ENCODE peak calls at places on chromosomes 12 and 14, in four cellular contexts. One of them, this sample, is unnamed.

GRCh38 chr14:76938092-76938500 is 90.4 kb downstream of the IRF2BPL start:
- DNase-seq in HCT116: no peak
- DNase-seq in HepG2: no peak
- DNase-seq in K562: no peak
- DNase-seq in this sample: no peak

GRCh38 chr12:45745861-45746277 is 16.4 kb downstream of the ARID2 start:
- DNase-seq in HCT116: no peak
- DNase-seq in HepG2: no peak
- DNase-seq in K562: no peak
- DNase-seq in this sample: no peak

GRCh38 chr14:65496178-65496993 is 83.9 kb downstream of the FUT8 start:
- DNase-seq in HCT116: no peak
- DNase-seq in HepG2: no peak
- DNase-seq in K562: no peak
- DNase-seq in this sample: no peak

GRCh38 chr14:42140001-42140400 is 533.3 kb downstream of the LRFN5 start:
- DNase-seq in HCT116: no peak
- DNase-seq in HepG2: no peak
- DNase-seq in K562: no peak
- DNase-seq in this sample: no peak

GRCh38 chr12:53061404-53062010 is 11.6 kb downstream of the TNS2 start:
- DNase-seq in HCT116: peak
- DNase-seq in HepG2: peak
- DNase-seq in K562: peak
- DNase-seq in this sample: no peak

GRCh38 chr12:124510301-124510970 is 57.0 kb downstream of the NCOR2 start:
- DNase-seq in HCT116: no peak
- DNase-seq in HepG2: peak
- DNase-seq in K562: no peak
- DNase-seq in this sample: no peak

GRCh38 chr12:753401-754237 is 1.2 kb downstream of the WNK1 start:
- DNase-seq in HCT116: no peak
- DNase-seq in HepG2: no peak
- DNase-seq in K562: peak
- DNase-seq in this sample: peak

GRCh38 chr12:57729321-57729844 is 9.2 kb downstream of the AGAP2 start:
- DNase-seq in HCT116: no peak
- DNase-seq in HepG2: no peak
- DNase-seq in K562: no peak
- DNase-seq in this sample: no peak

GRCh38 chr12:31117203-31118011 is 43.7 kb downstream of the DDX11 start:
- DNase-seq in HCT116: peak
- DNase-seq in HepG2: peak
- DNase-seq in K562: peak
- DNase-seq in this sample: peak

GRCh38 chr14:35988972-35989690 is 163.0 kb downstream of the BRMS1L start:
- DNase-seq in HCT116: no peak
- DNase-seq in HepG2: no peak
- DNase-seq in K562: no peak
- DNase-seq in this sample: no peak

GRCh38 chr14:106210650-106211049 is 684.3 kb downstream of the TMEM121 start:
- DNase-seq in HCT116: no peak
- DNase-seq in HepG2: no peak
- DNase-seq in K562: no peak
- DNase-seq in this sample: no peak

GRCh38 chr12:91327136-91327535 is 144.5 kb upstream of the DCN start:
- DNase-seq in HCT116: no peak
- DNase-seq in HepG2: no peak
- DNase-seq in K562: no peak
- DNase-seq in this sample: no peak

GRCh38 chr14:91089958-91090535 is 23.8 kb upstream of the DGLUCY start:
- DNase-seq in HCT116: no peak
- DNase-seq in HepG2: no peak
- DNase-seq in K562: no peak
- DNase-seq in this sample: no peak

GRCh38 chr12:42933461-42934081 is 344.0 kb upstream of the PRICKLE1 start:
- DNase-seq in HCT116: no peak
- DNase-seq in HepG2: no peak
- DNase-seq in K562: no peak
- DNase-seq in this sample: no peak

GRCh38 chr14:81301371-81301770 is 80.6 kb upstream of the GTF2A1 start:
- DNase-seq in HCT116: no peak
- DNase-seq in HepG2: no peak
- DNase-seq in K562: no peak
- DNase-seq in this sample: no peak

GRCh38 chr12:93723568-93723930 is 46.4 kb downstream of the CRADD start:
- DNase-seq in HCT116: no peak
- DNase-seq in HepG2: no peak
- DNase-seq in K562: no peak
- DNase-seq in this sample: no peak
- TF ChIP-seq ZNF274 in HCT116: no peak
- TF ChIP-seq ZNF274 in HepG2: no peak
- TF ChIP-seq ZNF274 in K562: no peak
- TF ChIP-seq ZNF274 in this sample: no peak

GRCh38 chr12:113844495-113845175 is 121.5 kb downstream of the RBM19 start:
- DNase-seq in HCT116: no peak
- DNase-seq in HepG2: no peak
- DNase-seq in K562: no peak
- DNase-seq in this sample: no peak
- TF ChIP-seq ZNF274 in HCT116: no peak
- TF ChIP-seq ZNF274 in HepG2: no peak
- TF ChIP-seq ZNF274 in K562: no peak
- TF ChIP-seq ZNF274 in this sample: no peak

GRCh38 chr14:83253870-83254269 is 1720.2 kb upstream of the SEL1L start:
- DNase-seq in HCT116: no peak
- DNase-seq in HepG2: no peak
- DNase-seq in K562: no peak
- DNase-seq in this sample: no peak
- TF ChIP-seq ZNF274 in HCT116: no peak
- TF ChIP-seq ZNF274 in HepG2: no peak
- TF ChIP-seq ZNF274 in K562: no peak
- TF ChIP-seq ZNF274 in this sample: no peak

GRCh38 chr12:6432991-6433390 is 11.8 kb upstream of the CD27 start:
- DNase-seq in HCT116: no peak
- DNase-seq in HepG2: no peak
- DNase-seq in K562: no peak
- DNase-seq in this sample: no peak

GRCh38 chr12:6428326-6428725 is 16.4 kb upstream of the CD27 start:
- DNase-seq in HCT116: no peak
- DNase-seq in HepG2: no peak
- DNase-seq in K562: no peak
- DNase-seq in this sample: no peak

GRCh38 chr12:6430124-6430989 is 14.4 kb upstream of the CD27 start:
- DNase-seq in HCT116: peak
- DNase-seq in HepG2: peak
- DNase-seq in K562: peak
- DNase-seq in this sample: no peak

GRCh38 chr12:6434205-6435180 is 10.3 kb upstream of the CD27 start:
- DNase-seq in HCT116: no peak
- DNase-seq in HepG2: no peak
- DNase-seq in K562: no peak
- DNase-seq in this sample: no peak

GRCh38 chr12:6430990-6431353 is 13.8 kb upstream of the CD27 start:
- DNase-seq in HCT116: no peak
- DNase-seq in HepG2: no peak
- DNase-seq in K562: no peak
- DNase-seq in this sample: no peak
- TF ChIP-seq ZNF274 in HCT116: no peak
- TF ChIP-seq ZNF274 in HepG2: no peak
- TF ChIP-seq ZNF274 in K562: no peak
- TF ChIP-seq ZNF274 in this sample: no peak